ENCODE peak calls at places on chromosomes 7 and 10, in ten cellular contexts. V is cardiac muscle cell; N is OCI-M1; W is hypothalamus; P is progenitor cell of endocrine pancreas; I is naive thymus-derived CD4-positive, alpha-beta T cell; O is upper lobe of right lung; Y is BJ; L is glutamatergic neuron; A is T-helper 22 cell. Z is an unnamed sample.

GRCh38 chr10:107409517-107409916 is 245.0 kb upstream of the SORCS1 start:
- DNase-seq in W (no peak), N (peak), A (no peak), P (no peak), L (no peak), V (peak), I (no peak), Y (no peak), O (no peak), Z (no peak)

GRCh38 chr10:95767884-95768556 is 12.1 kb downstream of the ENTPD1 start:
- DNase-seq in Y (peak), A (no peak), V (no peak), W (no peak), N (peak), P (no peak), O (no peak), L (no peak), I (no peak), Z (no peak)

GRCh38 chr10:16156681-16157080 is 280.1 kb upstream of the PTER start:
- DNase-seq in I (no peak), W (no peak), O (no peak), A (no peak), P (no peak), L (no peak), V (no peak), N (no peak), Y (no peak), Z (no peak)

GRCh38 chr10:92755725-92756124 is 66.0 kb downstream of the HHEX start:
- DNase-seq in V (no peak), P (no peak), I (no peak), W (no peak), Y (no peak), A (no peak), O (no peak), N (no peak), L (no peak), Z (no peak)

GRCh38 chr7:135599471-135599870 is 41.8 kb downstream of the NUP205 start:
- DNase-seq in N (no peak), I (no peak), P (no peak), L (no peak), W (no peak), O (no peak), Y (no peak), V (no peak), A (no peak), Z (no peak)

GRCh38 chr10:126247454-126247975 is 140.8 kb downstream of the ADAM12 start:
- DNase-seq in Y (peak), V (peak), O (no peak), N (no peak), W (no peak), A (no peak), I (no peak), P (no peak), L (no peak), Z (peak)

GRCh38 chr10:43194861-43195260 is 56.6 kb downstream of the CSGALNACT2 start:
- DNase-seq in A (no peak), Y (no peak), O (no peak), L (peak), N (no peak), W (no peak), I (no peak), P (no peak), V (no peak), Z (no peak)

GRCh38 chr7:73999664-74000420 is 28.1 kb upstream of the ELN start:
- DNase-seq in O (no peak), N (no peak), V (no peak), A (no peak), L (no peak), I (no peak), Y (peak), W (no peak), P (no peak), Z (peak)

GRCh38 chr10:58625070-58625469 is 112.4 kb downstream of the BICC1 start:
- DNase-seq in P (no peak), W (no peak), Y (peak), A (no peak), I (no peak), L (no peak), N (no peak), V (no peak), O (no peak), Z (peak)

GRCh38 chr10:61986357-61986756 is 84.9 kb downstream of the ARID5B start:
- DNase-seq in W (no peak), O (no peak), P (no peak), I (no peak), V (no peak), N (no peak), Y (no peak), A (no peak), L (no peak), Z (no peak)

GRCh38 chr10:123913688-123914268 is 22.2 kb upstream of the CPXM2 start:
- DNase-seq in Y (no peak), A (no peak), P (no peak), N (peak), V (no peak), O (no peak), I (no peak), L (no peak), W (no peak), Z (no peak)

GRCh38 chr7:46850563-46851325 is 731.2 kb downstream of the TNS3 start:
- DNase-seq in I (no peak), O (no peak), N (no peak), P (no peak), V (no peak), Y (no peak), L (no peak), W (no peak), A (no peak), Z (no peak)

GRCh38 chr7:39132306-39132705 is 154.6 kb downstream of the POU6F2 start:
- DNase-seq in L (no peak), P (no peak), W (no peak), O (no peak), A (no peak), N (no peak), Y (no peak), V (no peak), I (no peak), Z (no peak)

GRCh38 chr10:4653160-4653559 is 172.8 kb upstream of the AKR1E2 start:
- DNase-seq in A (no peak), P (no peak), N (no peak), W (no peak), I (no peak), L (no peak), Y (no peak), V (no peak), O (no peak), Z (no peak)

GRCh38 chr10:71767420-71768035 is 5.8 kb downstream of the VSIR start:
- DNase-seq in N (no peak), V (no peak), W (no peak), I (no peak), L (no peak), Y (peak), A (no peak), O (no peak), P (no peak), Z (no peak)

GRCh38 chr10:8568401-8568800 is 513.9 kb downstream of the GATA3 start:
- DNase-seq in A (no peak), P (no peak), O (no peak), N (no peak), L (no peak), W (no peak), I (no peak), V (no peak), Y (no peak), Z (no peak)

GRCh38 chr7:100003711-100004661 is 11.4 kb upstream of the ZKSCAN1 start:
- DNase-seq in O (peak), I (no peak), N (no peak), Y (no peak), V (no peak), W (peak), L (no peak), P (peak), A (no peak), Z (no peak)

GRCh38 chr10:15748137-15748536 is 28.4 kb upstream of the ITGA8 start:
- DNase-seq in I (no peak), W (no peak), O (no peak), V (peak), A (no peak), N (peak), L (no peak), P (no peak), Y (no peak), Z (no peak)

GRCh38 chr10:119501690-119502089 is 40.8 kb downstream of the RGS10 start:
- DNase-seq in W (no peak), P (no peak), A (no peak), N (no peak), Y (no peak), V (no peak), I (no peak), L (no peak), O (no peak), Z (no peak)

GRCh38 chr10:83820033-83820432 is 319.3 kb upstream of the GHITM start:
- DNase-seq in O (no peak), N (no peak), V (no peak), I (no peak), W (no peak), Y (no peak), P (no peak), A (no peak), L (no peak), Z (no peak)

GRCh38 chr10:4426866-4427265 is 399.1 kb upstream of the AKR1E2 start:
- DNase-seq in W (no peak), L (no peak), A (no peak), Y (no peak), P (no peak), O (no peak), N (no peak), V (no peak), I (no peak), Z (no peak)

GRCh38 chr10:103895458-103896186 is 22.4 kb downstream of the STN1 start:
- DNase-seq in V (no peak), O (no peak), Y (peak), L (no peak), P (no peak), N (no peak), W (no peak), A (no peak), I (no peak), Z (no peak)

GRCh38 chr7:875476-876076 is 778 bp upstream of the GET4 start:
- DNase-seq in O (no peak), P (no peak), Y (no peak), L (no peak), W (no peak), N (peak), I (no peak), A (no peak), V (no peak), Z (no peak)

GRCh38 chr7:13803134-13803533 is 186.3 kb downstream of the ETV1 start:
- DNase-seq in N (no peak), L (no peak), P (no peak), O (no peak), V (no peak), I (no peak), A (no peak), Y (no peak), W (no peak), Z (no peak)

GRCh38 chr10:51000164-51000563 is 74.1 kb upstream of the PRKG1 start:
- DNase-seq in P (no peak), A (no peak), I (no peak), V (no peak), O (no peak), L (no peak), N (no peak), W (no peak), Y (peak), Z (no peak)

GRCh38 chr10:131983780-131984179 is 2.1 kb upstream of the BNIP3 start:
- DNase-seq in O (no peak), I (no peak), W (no peak), A (no peak), L (no peak), Y (peak), N (no peak), P (no peak), V (no peak), Z (peak)

GRCh38 chr7:85595639-85596268 is 408.9 kb upstream of the SEMA3D start:
- DNase-seq in I (no peak), N (no peak), V (peak), L (no peak), P (no peak), O (no peak), Y (peak), A (no peak), W (no peak), Z (no peak)

GRCh38 chr10:109979215-109979614 is 28.6 kb upstream of the ADD3 start:
- DNase-seq in I (peak), W (no peak), P (no peak), A (no peak), L (no peak), Y (no peak), N (no peak), V (no peak), O (no peak), Z (no peak)

GRCh38 chr10:112471878-112472487 is 25.0 kb downstream of the VTI1A start:
- DNase-seq in O (no peak), A (no peak), L (no peak), I (peak), V (peak), N (peak), Y (no peak), P (no peak), W (no peak), Z (no peak)

GRCh38 chr7:6615853-6616555 is 594 bp downstream of the ZNF853 start:
- DNase-seq in V (peak), W (no peak), N (no peak), I (no peak), L (peak), O (no peak), Y (no peak), P (peak), A (no peak), Z (no peak)

GRCh38 chr7:19020711-19021110 is 96.7 kb downstream of the TWIST1 start:
- DNase-seq in P (no peak), L (no peak), N (no peak), I (no peak), A (no peak), O (no peak), W (no peak), V (no peak), Y (no peak), Z (peak)

GRCh38 chr7:101201695-101202602 is 1.1 kb upstream of the MOGAT3 start:
- DNase-seq in Y (no peak), V (no peak), P (no peak), W (no peak), O (no peak), L (no peak), N (no peak), A (no peak), I (no peak), Z (no peak)

GRCh38 chr10:124754227-124754626 is 10.0 kb upstream of the FAM53B start:
- DNase-seq in N (no peak), O (no peak), W (no peak), P (no peak), A (no peak), Y (no peak), I (no peak), V (no peak), L (no peak), Z (no peak)

GRCh38 chr10:60542691-60543090 is 153.0 kb upstream of the ANK3 start:
- DNase-seq in A (no peak), P (no peak), N (no peak), L (no peak), O (no peak), Y (no peak), V (no peak), I (no peak), W (no peak), Z (no peak)

GRCh38 chr10:56928717-56929116 is 567.7 kb upstream of the ZWINT start:
- DNase-seq in I (no peak), P (no peak), L (no peak), V (peak), O (no peak), Y (no peak), A (no peak), N (peak), W (no peak), Z (no peak)

GRCh38 chr10:75417522-75417927 is 13.9 kb upstream of the LRMDA start:
- DNase-seq in Y (no peak), L (no peak), W (no peak), N (no peak), V (no peak), I (no peak), O (peak), A (no peak), P (no peak), Z (no peak)

GRCh38 chr7:43078794-43079193 is 33.7 kb upstream of the HECW1 start:
- DNase-seq in I (no peak), N (no peak), Y (no peak), W (no peak), O (no peak), P (no peak), L (no peak), A (no peak), V (no peak), Z (no peak)

GRCh38 chr10:70804424-70804814 is 11.3 kb upstream of the SGPL1 start:
- DNase-seq in Y (no peak), L (no peak), O (no peak), V (no peak), P (no peak), N (no peak), A (no peak), I (no peak), W (no peak), Z (peak)

GRCh38 chr7:80940539-80941205 is 21.8 kb upstream of the SEMA3C start:
- DNase-seq in P (no peak), L (no peak), A (no peak), O (no peak), V (no peak), I (no peak), N (no peak), Y (no peak), W (no peak), Z (no peak)